ENCODE peak calls at places on chromosomes 4 and X, in seven cellular contexts. N, M, I, T, G, D and L are unnamed samples.

GRCh38 chr4:74757136-74757535 is 37.2 kb downstream of the BTC start:
- DNase-seq in N (no peak), M (no peak), I (no peak), T (no peak), G (no peak), D (no peak), L (no peak)

GRCh38 chrX:53287493-53288138 is 6.2 kb upstream of the IQSEC2 start:
- DNase-seq in N (peak; percentile 3), M (peak; percentile 22), I (peak; percentile 75), T (no peak), G (peak; percentile 54), D (peak; percentile 58), L (no peak)

GRCh38 chr4:168765726-168766125 is 244.3 kb downstream of the CBR4 start:
- DNase-seq in N (no peak), M (no peak), I (no peak), T (no peak), G (peak; percentile 95), D (peak; percentile 32), L (no peak)

GRCh38 chrX:135410861-135411627 is 10.7 kb upstream of the SMIM10L2A start:
- DNase-seq in N (peak; percentile 2), M (no peak), I (no peak), T (no peak), G (no peak), D (no peak), L (no peak)

GRCh38 chrX:101287402-101287801 is 3.7 kb downstream of the TAF7L start:
- DNase-seq in N (peak; percentile 68), M (no peak), I (no peak), T (no peak), G (peak; percentile 8), D (peak; percentile 45), L (peak; percentile 37)

GRCh38 chr4:154877110-154877760 is 96.2 kb downstream of the RBM46 start:
- DNase-seq in N (no peak), M (no peak), I (no peak), T (peak; percentile 74), G (peak; percentile 12), D (no peak), L (no peak)

GRCh38 chr4:102483120-102483519 is 18.0 kb upstream of the NFKB1 start:
- DNase-seq in N (no peak), M (no peak), I (no peak), T (no peak), G (no peak), D (no peak), L (no peak)

GRCh38 chrX:97751735-97752134 is 868.0 kb downstream of the RPA4 start:
- DNase-seq in N (no peak), M (no peak), I (no peak), T (no peak), G (no peak), D (no peak), L (no peak)

GRCh38 chr4:110945600-110945999 is 322.7 kb upstream of the PITX2 start:
- DNase-seq in N (no peak), M (no peak), I (no peak), T (no peak), G (no peak), D (no peak), L (no peak)

GRCh38 chr4:4387531-4388311 is 819 bp downstream of the NSG1 start:
- DNase-seq in N (no peak), M (peak; percentile 22), I (peak; percentile 52), T (no peak), G (no peak), D (no peak), L (no peak)

GRCh38 chr4:153440475-153440874 is 25.7 kb upstream of the TMEM131L start:
- DNase-seq in N (peak; percentile 71), M (no peak), I (no peak), T (no peak), G (no peak), D (no peak), L (no peak)

GRCh38 chr4:175282407-175282806 is 364.2 kb downstream of the ADAM29 start:
- DNase-seq in N (no peak), M (no peak), I (no peak), T (no peak), G (peak; percentile 11), D (no peak), L (no peak)

GRCh38 chr4:17550549-17550948 is 26.4 kb upstream of the LAP3 start:
- DNase-seq in N (no peak), M (no peak), I (no peak), T (no peak), G (no peak), D (no peak), L (no peak)

GRCh38 chr4:23374280-23374679 is 515.6 kb downstream of the PPARGC1A start:
- DNase-seq in N (no peak), M (no peak), I (no peak), T (no peak), G (peak; percentile 5), D (no peak), L (no peak)

GRCh38 chr4:156201050-156201449 is 247.4 kb upstream of the CTSO start:
- DNase-seq in N (no peak), M (no peak), I (no peak), T (no peak), G (no peak), D (no peak), L (peak; percentile 27)